ENCODE peak calls at places on chromosomes 11 and 22, in four cellular contexts. Y is GM12878, F is HepG2, I is HCT116. W is an unnamed sample.

GRCh38 chr11:80694385-80694784 is 1253.6 kb upstream of the TENM4 start:
- DNase-seq in Y (no peak), F (no peak), I (no peak), W (no peak)

GRCh38 chr11:126307706-126308105 is 3.8 kb downstream of the DCPS start:
- DNase-seq in Y (no peak), F (peak; percentile 35), I (no peak), W (peak; percentile 69)

GRCh38 chr11:122617926-122618325 is 37.6 kb upstream of the UBASH3B start:
- DNase-seq in Y (no peak), F (peak; percentile 36), I (no peak), W (no peak)

GRCh38 chr22:44940121-44940520 is 69.7 kb downstream of the PHF21B start:
- DNase-seq in Y (no peak), F (no peak), I (no peak), W (no peak)

GRCh38 chr11:60868682-60869450 is 1.5 kb downstream of the ZP1 start:
- DNase-seq in Y (no peak), F (no peak), I (no peak), W (no peak)

GRCh38 chr11:95143106-95143681 is 53.5 kb downstream of the ENDOD1 start:
- DNase-seq in Y (no peak), F (no peak), I (no peak), W (no peak)

GRCh38 chr11:79342686-79343085 is 98.1 kb downstream of the TENM4 start:
- DNase-seq in Y (no peak), F (no peak), I (no peak), W (no peak)

GRCh38 chr11:127108838-127109237 is 108.3 kb upstream of the KIRREL3 start:
- DNase-seq in Y (no peak), F (no peak), I (no peak), W (no peak)

GRCh38 chr11:118012083-118012669 is 26.0 kb downstream of the IL10RA start:
- DNase-seq in Y (no peak), F (no peak), I (no peak), W (peak; percentile 26)

GRCh38 chr11:69385832-69386415 is 92.0 kb downstream of the MYEOV start:
- DNase-seq in Y (no peak), F (no peak), I (no peak), W (no peak)

GRCh38 chr11:695332-695605 is 247 bp upstream of the DEAF1 start:
- DNase-seq in Y (no peak), F (no peak), I (no peak), W (no peak)

GRCh38 chr11:78982377-78982925 is 407.8 kb upstream of the NARS2 start:
- DNase-seq in Y (no peak), F (no peak), I (no peak), W (no peak)

GRCh38 chr11:35783803-35784202 is 121.2 kb downstream of the TRIM44 start:
- DNase-seq in Y (no peak), F (no peak), I (no peak), W (no peak)

GRCh38 chr11:35785287-35786167 is 123.0 kb downstream of the TRIM44 start:
- DNase-seq in Y (peak; percentile 43), F (no peak), I (no peak), W (no peak)

GRCh38 chr11:35784699-35785098 is 122.1 kb downstream of the TRIM44 start:
- DNase-seq in Y (no peak), F (no peak), I (no peak), W (no peak)

GRCh38 chr11:35779409-35779808 is 116.8 kb downstream of the TRIM44 start:
- DNase-seq in Y (no peak), F (no peak), I (no peak), W (no peak)

DNA sequence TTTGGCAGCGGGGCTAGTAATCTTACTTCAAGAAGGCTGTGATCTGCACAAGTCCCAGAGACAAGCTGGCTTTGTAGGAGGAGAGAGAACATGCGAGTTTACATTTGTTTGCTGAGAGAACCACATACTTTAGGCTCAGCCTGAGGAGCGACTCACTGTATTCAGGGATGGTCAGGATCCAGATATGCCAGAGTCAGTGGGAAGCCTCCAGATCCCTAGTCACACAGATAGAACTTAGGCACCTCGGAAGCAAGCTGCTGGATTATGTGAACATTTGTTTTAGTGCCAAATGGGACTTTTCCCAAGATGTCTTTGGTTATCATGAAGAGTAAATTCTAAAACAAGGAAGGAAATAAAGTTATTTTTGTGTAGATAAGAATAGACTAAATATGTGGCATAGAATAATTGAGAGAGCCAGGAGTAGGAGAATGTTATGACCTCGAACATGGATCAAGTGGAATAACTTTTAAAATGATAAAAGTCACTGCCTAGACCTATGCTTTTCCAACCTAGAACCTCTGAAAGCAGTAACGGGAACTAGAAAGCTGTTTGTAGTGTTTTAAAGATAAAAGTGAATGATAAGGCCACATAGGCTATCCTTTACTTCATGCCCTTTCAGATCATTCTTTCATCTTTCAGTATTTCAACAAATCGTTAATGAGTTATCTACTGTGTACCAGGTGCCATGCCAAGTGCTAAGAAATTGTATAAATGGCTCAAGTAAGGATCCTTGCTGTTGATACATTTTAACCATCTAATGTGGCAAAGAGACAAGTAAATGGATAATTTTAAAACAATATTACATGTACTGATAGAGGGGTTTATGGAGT is 119.0 kb downstream of the TRIM44 start:
- DNase-seq in Y (no peak), F (no peak), I (no peak), W (no peak)
- TF ChIP-seq JUND in Y (no peak), F (no peak), I (no peak), W (no peak)

DNA sequence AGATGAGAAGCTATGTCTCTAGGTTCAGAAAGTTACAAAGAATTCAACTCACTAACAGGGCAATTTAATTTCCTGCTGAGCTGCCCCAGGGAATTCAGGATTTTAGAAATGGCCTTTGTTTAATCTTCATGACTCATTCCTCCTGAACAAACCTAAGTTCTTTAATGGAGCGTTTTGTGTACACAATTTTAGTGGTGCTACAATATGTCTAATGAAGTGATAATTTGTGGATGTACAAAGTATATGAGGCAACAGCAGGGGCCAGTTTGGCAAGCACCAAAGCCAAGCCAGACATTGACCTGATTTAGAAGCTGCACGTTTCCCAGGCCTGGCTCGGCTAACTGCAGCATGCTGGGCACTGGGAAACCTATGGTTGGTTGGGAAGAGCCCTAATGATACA is 34.4 kb upstream of the HEPHL1 start:
- DNase-seq in Y (no peak), F (no peak), I (peak; percentile 8), W (peak; percentile 18)
- TF ChIP-seq JUND in Y (no peak), F (no peak), I (no peak), W (peak; percentile 96)

GRCh38 chr11:3907590-3907989 is 52.1 kb downstream of the STIM1 start:
- DNase-seq in Y (no peak), F (no peak), I (no peak), W (no peak)

GRCh38 chr11:3904228-3904627 is 48.8 kb downstream of the STIM1 start:
- DNase-seq in Y (no peak), F (no peak), I (no peak), W (no peak)

GRCh38 chr11:3903207-3903896 is 47.9 kb downstream of the STIM1 start:
- DNase-seq in Y (no peak), F (no peak), I (no peak), W (no peak)

GRCh38 chr11:3906166-3906565 is 50.7 kb downstream of the STIM1 start:
- DNase-seq in Y (no peak), F (no peak), I (no peak), W (no peak)

GRCh38 chr11:3905080-3905953 is 49.9 kb downstream of the STIM1 start:
- DNase-seq in Y (no peak), F (peak; percentile 98), I (peak; percentile 34), W (no peak)
- TF ChIP-seq JUND in Y (no peak), F (peak; percentile 55), I (peak; percentile 28), W (no peak)

DNA sequence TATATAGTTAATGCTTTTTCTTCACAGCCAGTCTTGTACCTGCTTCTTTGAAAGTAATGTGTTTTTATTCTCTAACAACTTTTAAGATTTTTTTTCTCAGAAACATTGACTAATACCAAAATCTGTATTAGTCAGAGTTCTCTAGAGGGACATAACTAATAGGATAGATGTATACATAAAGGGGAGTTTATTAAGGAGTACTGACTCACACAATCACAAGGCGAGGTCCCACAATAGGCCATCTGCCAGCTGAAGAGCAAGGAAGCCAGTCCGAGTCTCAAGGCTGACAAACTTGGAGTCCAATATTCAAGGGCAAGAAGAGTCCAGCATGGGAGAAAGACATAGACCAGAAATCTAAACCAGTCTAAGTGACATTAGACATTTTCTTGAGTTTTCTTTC is 140.0 kb downstream of the RAB38 start:
- DNase-seq in Y (no peak), F (no peak), I (no peak), W (no peak)
- TF ChIP-seq JUND in Y (no peak), F (no peak), I (no peak), W (no peak)

GRCh38 chr11:31487848-31488247 is 21.6 kb downstream of the IMMP1L start:
- DNase-seq in Y (no peak), F (peak; percentile 53), I (peak; percentile 44), W (no peak)
- TF ChIP-seq JUND in Y (no peak), F (no peak), I (no peak), W (no peak)